ENCODE peak calls at places on chromosome 14, in five cellular contexts. One of them, this sample, is unnamed.

GRCh38 chr14:22998324-22999012 is 11.5 kb downstream of the C14orf93 start:
- DNase-seq in PC-3: no peak
- DNase-seq in stomach: peak; percentile 53
- DNase-seq in CD4-positive, CD25-positive, alpha-beta regulatory T cell: no peak
- DNase-seq in OCI-LY7: no peak
- DNase-seq in this sample: no peak

GRCh38 chr14:79281244-79282199 is 929.8 kb downstream of the DIO2 start:
- DNase-seq in CD4-positive, CD25-positive, alpha-beta regulatory T cell: no peak
- DNase-seq in PC-3: no peak
- DNase-seq in stomach: no peak
- DNase-seq in OCI-LY7: no peak
- DNase-seq in this sample: no peak

GRCh38 chr14:73295198-73295796 is 58.0 kb downstream of the PAPLN start:
- DNase-seq in OCI-LY7: peak; percentile 76
- DNase-seq in stomach: no peak
- DNase-seq in PC-3: peak; percentile 78
- DNase-seq in CD4-positive, CD25-positive, alpha-beta regulatory T cell: peak; percentile 49
- DNase-seq in this sample: peak; percentile 25

GRCh38 chr14:99972748-99973466 is 92.3 kb upstream of the EVL start:
- DNase-seq in PC-3: no peak
- DNase-seq in OCI-LY7: no peak
- DNase-seq in stomach: no peak
- DNase-seq in CD4-positive, CD25-positive, alpha-beta regulatory T cell: no peak
- DNase-seq in this sample: no peak

GRCh38 chr14:64826845-64827244 is 52.9 kb downstream of the SPTB start:
- DNase-seq in CD4-positive, CD25-positive, alpha-beta regulatory T cell: no peak
- DNase-seq in PC-3: no peak
- DNase-seq in stomach: no peak
- DNase-seq in OCI-LY7: no peak
- DNase-seq in this sample: peak; percentile 40

GRCh38 chr14:37232907-37233481 is 35.3 kb downstream of the MIPOL1 start:
- DNase-seq in PC-3: peak; percentile 89
- DNase-seq in CD4-positive, CD25-positive, alpha-beta regulatory T cell: no peak
- DNase-seq in OCI-LY7: peak; percentile 21
- DNase-seq in stomach: no peak
- DNase-seq in this sample: peak; percentile 61

GRCh38 chr14:18688346-18688745 is 87.4 kb downstream of the OR11H12 start:
- DNase-seq in CD4-positive, CD25-positive, alpha-beta regulatory T cell: no peak
- DNase-seq in stomach: no peak
- DNase-seq in PC-3: no peak
- DNase-seq in OCI-LY7: no peak
- DNase-seq in this sample: no peak

GRCh38 chr14:64501326-64502171 is 2.1 kb downstream of the ZBTB25 start:
- DNase-seq in OCI-LY7: peak; percentile 28
- DNase-seq in stomach: peak; percentile 43
- DNase-seq in CD4-positive, CD25-positive, alpha-beta regulatory T cell: peak; percentile 56
- DNase-seq in PC-3: peak; percentile 72
- DNase-seq in this sample: peak; percentile 76

GRCh38 chr14:23513005-23513412 is 38.6 kb downstream of the ZFHX2 start:
- DNase-seq in stomach: no peak
- DNase-seq in CD4-positive, CD25-positive, alpha-beta regulatory T cell: no peak
- DNase-seq in PC-3: no peak
- DNase-seq in OCI-LY7: no peak
- DNase-seq in this sample: no peak

GRCh38 chr14:89309670-89310177 is 107.3 kb downstream of the FOXN3 start:
- DNase-seq in stomach: no peak
- DNase-seq in PC-3: no peak
- DNase-seq in OCI-LY7: peak; percentile 65
- DNase-seq in CD4-positive, CD25-positive, alpha-beta regulatory T cell: no peak
- DNase-seq in this sample: no peak

GRCh38 chr14:75011356-75012097 is 8.8 kb downstream of the EIF2B2 start:
- DNase-seq in stomach: no peak
- DNase-seq in PC-3: peak; percentile 48
- DNase-seq in CD4-positive, CD25-positive, alpha-beta regulatory T cell: no peak
- DNase-seq in OCI-LY7: no peak
- DNase-seq in this sample: peak; percentile 21

GRCh38 chr14:39181026-39181692 is 6.1 kb downstream of the PNN start:
- DNase-seq in stomach: no peak
- DNase-seq in PC-3: no peak
- DNase-seq in CD4-positive, CD25-positive, alpha-beta regulatory T cell: no peak
- DNase-seq in OCI-LY7: no peak
- DNase-seq in this sample: no peak

GRCh38 chr14:39182770-39183684 is 8.0 kb downstream of the PNN start:
- DNase-seq in CD4-positive, CD25-positive, alpha-beta regulatory T cell: no peak
- DNase-seq in stomach: no peak
- DNase-seq in OCI-LY7: no peak
- DNase-seq in PC-3: peak; percentile 17
- DNase-seq in this sample: no peak

GRCh38 chr14:39179042-39179441 is 4.0 kb downstream of the PNN start:
- DNase-seq in OCI-LY7: no peak
- DNase-seq in stomach: no peak
- DNase-seq in PC-3: no peak
- DNase-seq in CD4-positive, CD25-positive, alpha-beta regulatory T cell: no peak
- DNase-seq in this sample: no peak

GRCh38 chr14:39181693-39182047 is 6.6 kb downstream of the PNN start:
- DNase-seq in stomach: no peak
- DNase-seq in PC-3: no peak
- DNase-seq in CD4-positive, CD25-positive, alpha-beta regulatory T cell: no peak
- DNase-seq in OCI-LY7: no peak
- DNase-seq in this sample: no peak

DNA sequence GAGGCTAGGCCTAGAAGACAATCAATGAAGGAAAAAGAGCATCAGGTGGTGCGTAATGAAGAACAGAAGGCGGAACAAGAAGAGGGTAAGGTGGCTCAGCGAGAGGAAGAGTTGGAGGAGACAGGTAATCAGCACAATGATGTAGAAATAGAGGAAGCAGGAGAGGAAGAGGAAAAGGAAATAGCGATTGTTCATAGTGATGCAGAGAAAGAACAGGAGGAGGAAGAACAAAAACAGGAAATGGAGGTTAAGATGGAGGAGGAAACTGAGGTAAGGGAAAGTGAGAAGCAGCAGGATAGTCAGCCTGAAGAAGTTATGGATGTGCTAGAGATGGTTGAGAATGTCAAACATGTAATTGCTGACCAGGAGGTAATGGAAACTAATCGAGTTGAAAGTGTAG is 5.5 kb downstream of the PNN start:
- DNase-seq in stomach: no peak
- DNase-seq in OCI-LY7: no peak
- DNase-seq in CD4-positive, CD25-positive, alpha-beta regulatory T cell: no peak
- DNase-seq in PC-3: no peak
- DNase-seq in this sample: no peak
- H3K4me1 ChIP-seq in stomach: peaks cover 50% of the 10 kb centered on the region
- H3K4me1 ChIP-seq in OCI-LY7: peaks cover 12% of the 10 kb centered on the region
- H3K4me1 ChIP-seq in CD4-positive, CD25-positive, alpha-beta regulatory T cell: peaks cover 13% of the 10 kb centered on the region
- H3K4me1 ChIP-seq in PC-3: peaks cover 10% of the 10 kb centered on the region
- H3K4me1 ChIP-seq in this sample: peaks cover 7% of the 10 kb centered on the region

GRCh38 chr14:45267084-45267483 is 14.1 kb upstream of the MIS18BP1 start:
- DNase-seq in PC-3: no peak
- DNase-seq in CD4-positive, CD25-positive, alpha-beta regulatory T cell: no peak
- DNase-seq in stomach: no peak
- DNase-seq in OCI-LY7: no peak
- DNase-seq in this sample: no peak

GRCh38 chr14:45258073-45258472 is 5.1 kb upstream of the MIS18BP1 start:
- DNase-seq in CD4-positive, CD25-positive, alpha-beta regulatory T cell: no peak
- DNase-seq in stomach: no peak
- DNase-seq in PC-3: no peak
- DNase-seq in OCI-LY7: peak; percentile 27
- DNase-seq in this sample: no peak

GRCh38 chr14:45261209-45261608 is 8.2 kb upstream of the MIS18BP1 start:
- DNase-seq in CD4-positive, CD25-positive, alpha-beta regulatory T cell: no peak
- DNase-seq in PC-3: no peak
- DNase-seq in stomach: no peak
- DNase-seq in OCI-LY7: no peak
- DNase-seq in this sample: no peak

GRCh38 chr14:45258805-45259204 is 5.8 kb upstream of the MIS18BP1 start:
- DNase-seq in PC-3: no peak
- DNase-seq in OCI-LY7: no peak
- DNase-seq in stomach: no peak
- DNase-seq in CD4-positive, CD25-positive, alpha-beta regulatory T cell: no peak
- DNase-seq in this sample: no peak

DNA sequence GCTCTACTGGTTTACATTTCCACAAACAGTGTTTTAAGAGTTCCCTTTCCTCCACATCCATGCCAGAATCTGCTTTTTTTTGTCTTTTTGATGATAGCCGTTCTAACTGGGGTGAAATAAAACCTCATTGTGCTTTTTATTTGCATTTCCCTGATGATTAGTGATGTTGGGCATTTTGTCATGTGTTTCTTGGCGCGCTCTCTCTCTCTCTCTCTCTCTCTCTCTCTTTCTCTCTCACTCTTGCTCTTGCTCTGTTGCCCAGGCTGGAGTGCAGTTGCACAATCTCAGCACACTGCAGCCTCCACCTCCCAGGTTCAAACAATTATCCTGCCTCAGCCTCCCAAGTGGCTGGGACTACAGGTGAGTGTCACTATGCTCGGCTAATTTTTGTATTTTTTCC is 9.6 kb upstream of the MIS18BP1 start:
- DNase-seq in stomach: peak; percentile 28
- DNase-seq in PC-3: peak; percentile 45
- DNase-seq in CD4-positive, CD25-positive, alpha-beta regulatory T cell: no peak
- DNase-seq in OCI-LY7: no peak
- DNase-seq in this sample: no peak
- H3K36me3 ChIP-seq in stomach: no peaks in the 10 kb centered on the region
- H3K36me3 ChIP-seq in PC-3: no peaks in the 10 kb centered on the region
- H3K36me3 ChIP-seq in CD4-positive, CD25-positive, alpha-beta regulatory T cell: no peaks in the 10 kb centered on the region
- H3K36me3 ChIP-seq in OCI-LY7: no peaks in the 10 kb centered on the region
- H3K36me3 ChIP-seq in this sample: no peaks in the 10 kb centered on the region

DNA sequence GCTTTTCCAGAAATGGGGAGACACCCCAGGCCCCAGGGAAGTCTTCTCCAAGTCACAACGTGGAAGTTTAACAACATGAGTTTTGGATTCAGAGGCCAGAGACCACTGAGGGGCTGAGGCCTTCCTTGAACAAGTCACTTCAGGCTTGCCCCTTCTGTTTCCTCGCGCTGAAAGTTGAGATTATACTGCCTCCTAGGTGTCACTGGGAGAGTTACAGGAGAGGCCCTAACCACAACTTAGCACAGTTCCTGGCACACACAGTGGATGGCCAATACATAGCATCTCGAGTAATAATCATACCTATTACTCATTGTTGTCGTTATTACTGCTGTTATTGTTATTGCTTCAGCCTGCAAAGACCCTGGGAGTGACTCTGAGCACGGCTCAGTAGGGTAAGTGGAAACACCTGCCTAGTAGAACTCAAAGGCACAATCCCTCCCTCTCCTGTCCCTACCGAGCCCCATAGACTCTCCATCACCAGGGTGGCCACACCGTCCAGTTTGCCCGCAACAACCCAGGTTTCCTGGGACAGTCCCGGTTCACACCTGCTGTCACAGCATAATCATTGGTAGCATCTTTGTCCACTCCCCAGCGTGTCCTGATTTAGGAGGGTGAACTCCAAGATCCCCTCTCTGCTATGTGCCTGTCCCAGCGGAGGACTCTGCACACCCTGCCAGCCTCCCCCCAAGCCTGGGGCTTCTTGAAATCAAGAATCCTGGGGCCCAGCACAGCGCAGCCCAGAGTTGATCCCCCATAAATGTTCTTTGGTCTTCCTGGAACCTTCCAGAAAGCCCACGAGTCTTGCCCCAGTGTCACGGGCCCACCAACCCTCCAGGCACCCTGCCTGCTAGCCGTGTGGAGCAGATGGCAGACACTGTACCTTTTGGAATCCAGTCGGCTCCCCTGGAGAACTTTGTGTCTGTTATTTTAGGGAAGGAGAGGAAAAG is 85.0 kb downstream of the SYNE3 start:
- DNase-seq in CD4-positive, CD25-positive, alpha-beta regulatory T cell: no peak
- DNase-seq in stomach: no peak
- DNase-seq in PC-3: peak; percentile 44
- DNase-seq in OCI-LY7: peak; percentile 65
- DNase-seq in this sample: no peak
- H3K4me1 ChIP-seq in CD4-positive, CD25-positive, alpha-beta regulatory T cell: no peaks in the 10 kb centered on the region
- H3K4me1 ChIP-seq in stomach: no peaks in the 10 kb centered on the region
- H3K4me1 ChIP-seq in PC-3: no peaks in the 10 kb centered on the region
- H3K4me1 ChIP-seq in OCI-LY7: peaks cover 3% of the 10 kb centered on the region
- H3K4me1 ChIP-seq in this sample: no peaks in the 10 kb centered on the region

GRCh38 chr14:61774861-61775260 is 12.6 kb downstream of the SNAPC1 start:
- DNase-seq in PC-3: peak; percentile 35
- DNase-seq in stomach: no peak
- DNase-seq in CD4-positive, CD25-positive, alpha-beta regulatory T cell: no peak
- DNase-seq in OCI-LY7: no peak
- DNase-seq in this sample: no peak

GRCh38 chr14:61780125-61780524 is 17.9 kb downstream of the SNAPC1 start:
- DNase-seq in PC-3: no peak
- DNase-seq in CD4-positive, CD25-positive, alpha-beta regulatory T cell: peak; percentile 28
- DNase-seq in stomach: no peak
- DNase-seq in OCI-LY7: no peak
- DNase-seq in this sample: no peak
- H3K36me3 ChIP-seq in PC-3: peaks cover 82% of the 10 kb centered on the region
- H3K36me3 ChIP-seq in CD4-positive, CD25-positive, alpha-beta regulatory T cell: peaks cover 25% of the 10 kb centered on the region
- H3K36me3 ChIP-seq in stomach: peaks cover 95% of the 10 kb centered on the region
- H3K36me3 ChIP-seq in OCI-LY7: peaks cover 99% of the 10 kb centered on the region
- H3K36me3 ChIP-seq in this sample: peaks cover 30% of the 10 kb centered on the region

DNA sequence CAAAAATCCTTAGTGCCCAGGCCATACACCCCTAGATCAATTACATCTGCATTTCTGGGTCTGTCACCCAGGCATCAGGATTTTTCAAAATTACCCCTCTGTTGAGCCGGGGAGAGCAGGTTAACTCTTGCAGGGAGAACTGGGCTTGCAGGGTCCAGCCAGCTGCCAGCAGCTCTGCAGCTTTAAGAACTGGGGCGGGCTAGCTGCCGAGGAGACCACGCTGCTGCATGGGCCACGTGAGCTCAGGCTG is at the start of gene DGLUCY:
- DNase-seq in stomach: peak; percentile 80
- DNase-seq in PC-3: no peak
- DNase-seq in OCI-LY7: peak; percentile 87
- DNase-seq in CD4-positive, CD25-positive, alpha-beta regulatory T cell: no peak
- DNase-seq in this sample: no peak
- H3K4me1 ChIP-seq in stomach: peaks cover 80% of the 10 kb centered on the region
- H3K4me1 ChIP-seq in PC-3: peaks cover 21% of the 10 kb centered on the region
- H3K4me1 ChIP-seq in OCI-LY7: peaks cover 25% of the 10 kb centered on the region
- H3K4me1 ChIP-seq in CD4-positive, CD25-positive, alpha-beta regulatory T cell: peaks cover 80% of the 10 kb centered on the region
- H3K4me1 ChIP-seq in this sample: peaks cover 59% of the 10 kb centered on the region

DNA sequence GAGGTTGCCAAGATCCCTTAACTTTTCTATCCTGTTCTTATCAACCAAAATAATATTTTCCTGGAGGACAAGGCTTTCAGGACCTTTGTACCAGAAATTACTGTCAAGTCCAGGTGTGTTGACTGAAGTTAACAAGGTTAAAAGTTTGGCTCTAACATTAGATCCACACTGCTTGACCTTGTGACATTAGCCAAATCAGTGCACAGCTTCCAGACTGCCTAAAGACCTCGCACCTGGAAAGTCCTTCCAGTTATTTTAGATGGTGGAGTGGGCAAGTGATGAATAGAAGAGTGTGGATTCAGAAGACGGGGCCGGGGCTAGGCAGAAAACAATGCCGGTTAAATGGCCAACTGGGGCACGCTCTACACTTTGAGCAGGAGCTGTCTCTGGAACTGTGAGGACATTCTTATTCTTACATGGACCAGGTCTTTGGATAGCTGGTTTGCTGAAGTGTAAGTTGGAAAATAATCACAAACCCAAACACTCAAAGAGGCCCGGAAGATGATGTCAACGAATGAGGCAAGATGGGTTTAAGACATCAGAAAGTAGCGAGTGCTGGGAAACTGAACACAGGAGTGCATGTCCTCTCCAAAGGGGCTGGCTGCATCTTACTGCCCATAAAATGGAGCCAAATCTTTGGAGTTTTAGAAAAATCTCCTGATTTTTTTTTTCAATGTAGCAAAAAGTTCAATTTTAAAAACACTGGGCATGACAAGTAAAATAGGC is 56.3 kb downstream of the NIN start:
- DNase-seq in stomach: no peak
- DNase-seq in PC-3: no peak
- DNase-seq in CD4-positive, CD25-positive, alpha-beta regulatory T cell: no peak
- DNase-seq in OCI-LY7: no peak
- DNase-seq in this sample: no peak
- H3K36me3 ChIP-seq in stomach: peaks cover 40% of the 10 kb centered on the region
- H3K36me3 ChIP-seq in PC-3: peaks cover 11% of the 10 kb centered on the region
- H3K36me3 ChIP-seq in CD4-positive, CD25-positive, alpha-beta regulatory T cell: peaks cover 65% of the 10 kb centered on the region
- H3K36me3 ChIP-seq in OCI-LY7: peaks cover 78% of the 10 kb centered on the region
- H3K36me3 ChIP-seq in this sample: peaks cover 8% of the 10 kb centered on the region

GRCh38 chr14:94113073-94113472 is 2.5 kb downstream of the IFI27 start:
- DNase-seq in PC-3: no peak
- DNase-seq in stomach: peak; percentile 14
- DNase-seq in OCI-LY7: no peak
- DNase-seq in CD4-positive, CD25-positive, alpha-beta regulatory T cell: no peak
- DNase-seq in this sample: no peak
- H3K4me1 ChIP-seq in PC-3: no peaks in the 10 kb centered on the region
- H3K4me1 ChIP-seq in stomach: peaks cover 39% of the 10 kb centered on the region
- H3K4me1 ChIP-seq in OCI-LY7: no peaks in the 10 kb centered on the region
- H3K4me1 ChIP-seq in CD4-positive, CD25-positive, alpha-beta regulatory T cell: no peaks in the 10 kb centered on the region
- H3K4me1 ChIP-seq in this sample: peaks cover 3% of the 10 kb centered on the region